ENCODE peak calls at places on chromosomes 12 and 14, in ten cellular contexts. L is pancreas; X is cardiac muscle cell; M is CD4-positive, alpha-beta T cell; H is neural progenitor cell; V is CD4-positive, CD25-positive, alpha-beta regulatory T cell; C is mammary epithelial cell; O is MG63; S is left ventricle myocardium inferior; G is Caco-2. W is an unnamed sample.

GRCh38 chr12:24480766-24481449 is 468.0 kb downstream of the BCAT1 start:
- DNase-seq in L (no peak), X (no peak), M (no peak), H (no peak), V (no peak), C (no peak), O (no peak), S (no peak), G (no peak), W (no peak)

GRCh38 chr12:123389560-123390351 is 5.8 kb downstream of the KMT5A start:
- DNase-seq in L (peak; percentile 64), X (no peak), M (no peak), H (peak; percentile 66), V (peak; percentile 35), C (peak; percentile 50), O (peak; percentile 58), S (peak; percentile 66), G (peak; percentile 80), W (peak; percentile 11)

GRCh38 chr12:12913626-12914388 is 22.4 kb downstream of the GPRC5A start:
- DNase-seq in L (no peak), X (no peak), M (no peak), H (no peak), V (no peak), C (no peak), O (no peak), S (no peak), G (no peak), W (no peak)

GRCh38 chr12:113043240-113043639 is 13.3 kb upstream of the DTX1 start:
- DNase-seq in L (no peak), X (no peak), M (no peak), H (no peak), V (no peak), C (no peak), O (no peak), S (no peak), G (no peak), W (no peak)

GRCh38 chr14:57889245-57889644 is 23.4 kb upstream of the SLC35F4 start:
- DNase-seq in L (peak; percentile 37), X (peak; percentile 67), M (no peak), H (no peak), V (no peak), C (peak; percentile 50), O (peak; percentile 39), S (peak; percentile 64), G (no peak), W (no peak)

GRCh38 chr14:103521438-103521961 is 1.1 kb downstream of the CKB start:
- DNase-seq in L (no peak), X (no peak), M (no peak), H (peak; percentile 70), V (no peak), C (no peak), O (no peak), S (peak; percentile 63), G (no peak), W (no peak)

GRCh38 chr12:3281588-3282150 is 204.5 kb downstream of the TSPAN9 start:
- DNase-seq in L (no peak), X (peak; percentile 27), M (no peak), H (no peak), V (no peak), C (no peak), O (no peak), S (no peak), G (no peak), W (no peak)

GRCh38 chr12:40312982-40313576 is 88.3 kb downstream of the LRRK2 start:
- DNase-seq in L (no peak), X (peak; percentile 40), M (no peak), H (no peak), V (peak; percentile 4), C (no peak), O (no peak), S (no peak), G (no peak), W (no peak)

DNA sequence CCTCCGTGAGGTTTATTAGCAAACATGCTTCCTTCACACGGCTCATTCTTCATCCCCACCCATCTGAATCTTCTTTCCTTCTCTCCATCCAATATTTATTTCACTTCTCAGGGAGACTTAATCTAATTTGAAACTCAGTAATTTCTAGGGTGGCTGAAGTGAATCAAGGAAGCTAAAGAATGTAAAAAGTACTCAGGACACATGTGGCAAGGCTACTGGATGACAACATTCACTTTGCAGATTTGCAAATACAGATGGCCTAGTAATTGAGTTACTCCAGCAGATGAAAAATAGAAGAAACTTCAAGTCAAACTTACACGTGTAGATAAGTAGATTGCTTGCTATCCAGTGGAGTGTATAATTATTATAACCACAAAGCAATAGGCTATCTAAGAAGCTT is 15.4 kb upstream of the BEST3 start:
- DNase-seq in L (no peak), X (no peak), M (no peak), H (no peak), V (no peak), C (no peak), O (no peak), S (no peak), G (no peak), W (no peak)
- H3K27me3 ChIP-seq in L (no peaks in the 10 kb centered on the region), X (no peaks in the 10 kb centered on the region), M (peaks cover 7% of the 10 kb centered on the region), H (no peaks in the 10 kb centered on the region), V (peaks cover 9% of the 10 kb centered on the region), C (no peaks in the 10 kb centered on the region), O (no peaks in the 10 kb centered on the region), S (peaks cover 3% of the 10 kb centered on the region), G (no peaks in the 10 kb centered on the region), W (no peaks in the 10 kb centered on the region)

GRCh38 chr12:132403636-132404434 is 74.4 kb upstream of the GALNT9 start:
- DNase-seq in L (peak; percentile 12), X (no peak), M (no peak), H (no peak), V (no peak), C (no peak), O (no peak), S (peak; percentile 9), G (no peak), W (no peak)

GRCh38 chr12:132400011-132400641 is 70.7 kb upstream of the GALNT9 start:
- DNase-seq in L (peak; percentile 24), X (peak; percentile 8), M (no peak), H (no peak), V (no peak), C (no peak), O (no peak), S (peak; percentile 7), G (no peak), W (no peak)

GRCh38 chr12:132404435-132404855 is 75.1 kb upstream of the GALNT9 start:
- DNase-seq in L (no peak), X (no peak), M (no peak), H (no peak), V (no peak), C (no peak), O (no peak), S (peak; percentile 5), G (no peak), W (no peak)

GRCh38 chr12:132402831-132403416 is 73.5 kb upstream of the GALNT9 start:
- DNase-seq in L (peak; percentile 17), X (no peak), M (no peak), H (no peak), V (no peak), C (no peak), O (no peak), S (peak; percentile 2), G (no peak), W (no peak)

DNA sequence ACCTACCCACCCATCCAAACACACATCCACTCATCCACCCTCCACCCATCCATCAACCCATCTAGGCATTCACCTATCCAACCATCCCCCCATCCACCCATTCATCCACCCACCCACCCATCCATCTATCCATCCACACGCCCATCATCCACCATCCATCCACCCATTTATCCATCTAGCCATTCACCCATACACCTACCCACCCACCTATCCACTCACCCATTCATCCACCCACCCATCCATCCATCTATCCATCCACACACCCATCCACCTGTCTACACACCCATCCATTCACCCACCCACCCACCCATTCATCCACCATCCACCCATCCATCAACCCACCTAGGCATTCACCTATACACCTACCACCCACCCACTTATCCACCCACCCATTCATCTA is 72.6 kb upstream of the GALNT9 start:
- DNase-seq in L (no peak), X (no peak), M (no peak), H (no peak), V (no peak), C (no peak), O (no peak), S (no peak), G (no peak), W (no peak)
- H3K27me3 ChIP-seq in L (no peaks in the 10 kb centered on the region), X (peaks cover 20% of the 10 kb centered on the region), M (peaks cover 43% of the 10 kb centered on the region), H (peaks cover 93% of the 10 kb centered on the region), V (no peaks in the 10 kb centered on the region), C (peaks cover 35% of the 10 kb centered on the region), O (peaks cover 69% of the 10 kb centered on the region), S (peaks cover 96% of the 10 kb centered on the region), G (no peaks in the 10 kb centered on the region), W (peaks cover 41% of the 10 kb centered on the region)

GRCh38 chr12:100794441-100795192 is at the start of gene ANO4:
- DNase-seq in L (no peak), X (peak; percentile 36), M (no peak), H (peak; percentile 39), V (no peak), C (peak; percentile 14), O (no peak), S (no peak), G (no peak), W (no peak)
- H3K27me3 ChIP-seq in L (no peaks in the 10 kb centered on the region), X (no peaks in the 10 kb centered on the region), M (no peaks in the 10 kb centered on the region), H (no peaks in the 10 kb centered on the region), V (peaks cover 2% of the 10 kb centered on the region), C (no peaks in the 10 kb centered on the region), O (no peaks in the 10 kb centered on the region), S (peaks cover 45% of the 10 kb centered on the region), G (no peaks in the 10 kb centered on the region), W (peaks cover 2% of the 10 kb centered on the region)

GRCh38 chr12:55972045-55972843 is 1.6 kb upstream of the RAB5B start:
- DNase-seq in L (no peak), X (peak; percentile 45), M (no peak), H (no peak), V (no peak), C (peak; percentile 70), O (peak; percentile 26), S (no peak), G (peak; percentile 89), W (peak; percentile 63)
- H3K27me3 ChIP-seq in L (no peaks in the 10 kb centered on the region), X (no peaks in the 10 kb centered on the region), M (no peaks in the 10 kb centered on the region), H (no peaks in the 10 kb centered on the region), V (no peaks in the 10 kb centered on the region), C (no peaks in the 10 kb centered on the region), O (no peaks in the 10 kb centered on the region), S (no peaks in the 10 kb centered on the region), G (no peaks in the 10 kb centered on the region), W (no peaks in the 10 kb centered on the region)

DNA sequence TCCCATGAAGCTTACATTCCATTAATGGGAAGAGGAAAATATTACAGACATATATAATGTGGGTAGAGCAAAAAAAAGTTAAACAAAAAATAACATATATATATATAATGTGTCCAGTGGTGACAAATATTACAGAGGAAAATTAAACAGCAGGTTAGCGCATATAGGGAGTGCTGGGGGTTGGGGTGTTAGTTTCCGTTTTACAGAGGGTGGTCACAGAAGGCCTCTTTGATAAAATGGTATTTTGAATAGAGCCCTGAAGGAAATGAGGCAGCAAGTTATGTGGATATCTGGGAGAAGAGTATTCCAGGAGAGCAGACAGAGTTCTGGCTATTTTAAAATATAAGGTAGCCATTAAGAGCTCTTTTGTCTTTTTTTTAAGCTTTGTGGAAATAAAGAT is 73.2 kb downstream of the DCAF5 start:
- DNase-seq in L (no peak), X (no peak), M (no peak), H (no peak), V (no peak), C (no peak), O (no peak), S (no peak), G (no peak), W (no peak)
- H3K27me3 ChIP-seq in L (no peaks in the 10 kb centered on the region), X (no peaks in the 10 kb centered on the region), M (no peaks in the 10 kb centered on the region), H (no peaks in the 10 kb centered on the region), V (no peaks in the 10 kb centered on the region), C (no peaks in the 10 kb centered on the region), O (no peaks in the 10 kb centered on the region), S (no peaks in the 10 kb centered on the region), G (no peaks in the 10 kb centered on the region), W (no peaks in the 10 kb centered on the region)

GRCh38 chr14:105478624-105479305 is 4.1 kb downstream of the CRIP2 start:
- DNase-seq in L (no peak), X (no peak), M (peak; percentile 32), H (peak; percentile 52), V (no peak), C (no peak), O (no peak), S (no peak), G (no peak), W (no peak)
- H3K27me3 ChIP-seq in L (no peaks in the 10 kb centered on the region), X (peaks cover 14% of the 10 kb centered on the region), M (peaks cover 10% of the 10 kb centered on the region), H (peaks cover 89% of the 10 kb centered on the region), V (no peaks in the 10 kb centered on the region), C (no peaks in the 10 kb centered on the region), O (no peaks in the 10 kb centered on the region), S (no peaks in the 10 kb centered on the region), G (no peaks in the 10 kb centered on the region), W (peaks cover 24% of the 10 kb centered on the region)

W was measured in SJSA1.